ENCODE peak calls at places on chromosomes 16 and 17, in four cellular contexts. R is HL-60, X is tibial artery, U is body of pancreas. J is an unnamed sample.

GRCh38 chr16:71440669-71441347 is 1.0 kb downstream of the TLE7 start:
- DNase-seq in X (no peak), U (no peak), R (no peak), J (no peak)

GRCh38 chr16:2970563-2970962 is 1.4 kb downstream of the PAQR4 start:
- DNase-seq in R (no peak), U (no peak), X (no peak), J (no peak)

GRCh38 chr17:45306623-45307022 is 10.2 kb downstream of the MAP3K14 start:
- DNase-seq in R (no peak), U (no peak), X (no peak), J (no peak)

GRCh38 chr17:18261146-18261515 is 669 bp downstream of the MIEF2 start:
- DNase-seq in R (no peak), X (peak), U (peak), J (peak)

GRCh38 chr17:14014647-14015046 is 54.7 kb upstream of the COX10 start:
- DNase-seq in R (no peak), U (no peak), X (no peak), J (no peak)

GRCh38 chr16:65032397-65032796 is 89.5 kb downstream of the CDH11 start:
- DNase-seq in R (no peak), X (no peak), U (no peak), J (no peak)

GRCh38 chr16:74503412-74503811 is 82.1 kb upstream of the CLEC18B start:
- DNase-seq in X (no peak), U (no peak), R (no peak), J (no peak)

GRCh38 chr16:17426451-17426850 is 44.3 kb downstream of the XYLT1 start:
- DNase-seq in X (no peak), U (no peak), R (no peak), J (no peak)

GRCh38 chr17:15446036-15446435 is 21.4 kb downstream of the CDRT4 start:
- DNase-seq in U (no peak), X (no peak), R (no peak), J (no peak)

GRCh38 chr16:8751481-8752311 is 45.7 kb downstream of the TMEM186 start:
- DNase-seq in X (no peak), U (peak), R (no peak), J (no peak)

GRCh38 chr17:77516902-77517301 is 376.1 kb downstream of the SEC14L1 start:
- DNase-seq in R (no peak), X (peak), U (no peak), J (peak)

GRCh38 chr16:30377812-30378235 is 3.2 kb downstream of the MYL11 start:
- DNase-seq in U (peak), R (peak), X (peak), J (no peak)

GRCh38 chr17:12987120-12987519 is 30.7 kb downstream of the ELAC2 start:
- DNase-seq in X (no peak), R (no peak), U (no peak), J (no peak)

GRCh38 chr16:31409433-31409832 is 16.3 kb downstream of the ITGAD start:
- DNase-seq in R (no peak), U (no peak), X (no peak), J (no peak)

GRCh38 chr17:44931376-44931775 is 16.1 kb upstream of the GFAP start:
- DNase-seq in R (no peak), X (peak), U (no peak), J (no peak)

DNA sequence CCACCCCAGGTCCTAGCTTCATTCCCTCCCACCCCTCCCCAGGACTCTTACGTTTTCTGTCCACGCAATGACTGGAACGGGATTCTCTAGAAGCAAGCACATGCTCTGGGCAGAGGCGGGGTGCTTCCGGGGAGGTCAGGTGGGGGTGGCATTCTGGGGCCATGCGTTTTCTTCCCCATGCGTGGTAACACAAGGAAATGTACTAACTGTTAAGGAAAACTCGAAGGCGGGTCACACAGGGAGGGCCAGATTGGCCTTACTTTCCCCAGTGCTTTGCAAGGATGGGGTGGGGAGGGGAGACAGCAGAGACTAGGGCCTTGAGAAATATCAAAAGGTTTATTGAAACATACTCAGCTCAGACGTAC is 26.0 kb downstream of the GPRC5B start:
- DNase-seq in X (no peak), R (no peak), U (no peak), J (no peak)
- H3K27ac ChIP-seq in X (no peak), R (no peak), U (no peak), J (no peak)

GRCh38 chr17:79987890-79988162 is 47.8 kb downstream of the TBC1D16 start:
- DNase-seq in U (no peak), R (no peak), X (no peak), J (no peak)
- H3K27ac ChIP-seq in U (no peak), R (no peak), X (no peak), J (no peak)

DNA sequence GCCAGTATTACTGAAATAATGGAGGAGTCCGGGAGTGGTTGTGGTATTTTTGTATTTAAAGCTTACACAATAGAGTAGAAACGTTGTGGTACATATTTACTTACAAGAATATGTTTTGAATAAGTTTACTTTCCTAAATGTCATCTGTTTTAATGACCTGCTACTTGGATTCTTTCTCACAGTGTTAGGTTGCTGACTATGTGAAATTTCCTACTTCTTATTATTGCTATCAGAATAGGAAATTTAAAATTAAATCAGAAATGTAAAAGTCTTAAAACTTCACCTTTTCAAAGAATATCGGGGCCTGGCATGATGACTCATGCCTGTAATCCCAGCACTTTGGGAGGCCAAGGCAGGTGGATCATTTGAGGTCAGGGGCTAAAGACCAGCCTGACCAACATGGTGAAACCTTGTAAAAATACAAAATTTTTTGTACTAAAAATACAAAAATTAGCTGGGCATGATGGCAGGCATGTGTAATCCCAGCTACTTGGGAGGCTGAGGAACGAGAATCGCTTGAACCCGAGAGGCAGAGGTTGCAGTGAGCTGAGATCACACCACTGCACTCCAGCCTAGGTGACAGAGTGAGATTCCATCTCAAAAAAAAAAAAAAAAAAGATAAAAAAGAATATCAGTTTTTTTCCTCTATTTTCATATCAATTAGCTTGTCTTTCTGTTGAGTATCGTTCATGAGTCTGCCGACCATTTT is 77.8 kb downstream of the VMP1 start:
- DNase-seq in X (no peak), R (no peak), U (no peak), J (no peak)
- H3K27ac ChIP-seq in X (peak), R (peak), U (peak), J (peak)

GRCh38 chr16:16000685-16001084 is 51.3 kb downstream of the ABCC1 start:
- DNase-seq in X (no peak), R (no peak), U (no peak), J (no peak)

GRCh38 chr16:15993541-15993940 is 44.1 kb downstream of the ABCC1 start:
- DNase-seq in X (no peak), U (no peak), R (no peak), J (no peak)

GRCh38 chr16:15993128-15993527 is 43.7 kb downstream of the ABCC1 start:
- DNase-seq in R (no peak), U (no peak), X (no peak), J (no peak)

GRCh38 chr16:15993946-15994665 is 44.7 kb downstream of the ABCC1 start:
- DNase-seq in X (no peak), U (no peak), R (no peak), J (no peak)

DNA sequence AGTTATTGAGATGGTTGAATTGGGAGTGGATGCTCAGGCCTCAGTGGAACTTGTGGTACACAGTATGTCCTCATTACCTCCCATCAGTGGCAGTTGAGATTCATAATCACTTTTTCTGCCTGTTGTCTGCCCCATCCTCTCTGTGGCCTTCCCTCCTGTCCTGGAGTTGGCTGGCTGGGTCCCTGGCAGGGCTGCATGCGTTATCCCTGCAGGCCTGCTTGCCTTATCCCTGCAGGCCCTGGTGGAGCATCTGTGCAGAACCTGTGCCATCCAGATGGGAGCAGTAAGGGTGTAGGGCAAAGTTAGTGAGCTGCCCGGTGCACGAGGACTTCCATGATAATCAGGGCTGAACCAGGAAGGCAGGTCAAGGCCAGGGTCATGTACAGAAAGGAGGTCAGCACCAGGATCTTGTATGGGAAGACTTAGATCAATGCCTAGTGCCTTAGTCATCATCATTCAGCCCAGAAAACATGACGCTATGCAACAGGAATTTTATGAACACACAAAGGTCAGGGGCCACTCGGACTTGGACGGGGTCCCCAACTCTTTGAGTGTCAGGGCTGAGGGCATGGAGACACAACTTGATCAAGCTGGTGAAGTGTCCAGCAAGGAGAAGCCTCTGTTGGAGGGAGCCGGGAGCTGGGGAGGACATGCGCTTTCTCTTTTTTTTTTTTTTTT is 47.2 kb downstream of the ABCC1 start:
- DNase-seq in X (peak), R (no peak), U (peak), J (no peak)
- H3K27ac ChIP-seq in X (no peak), R (no peak), U (no peak), J (peak)

GRCh38 chr16:4290236-4290830 is 17.5 kb upstream of the TFAP4 start:
- DNase-seq in X (no peak), U (no peak), R (peak), J (no peak)

GRCh38 chr16:4297480-4297879 is 18.4 kb upstream of the GLIS2 start:
- DNase-seq in R (no peak), X (no peak), U (no peak), J (no peak)

GRCh38 chr16:4293181-4293716 is 20.4 kb upstream of the TFAP4 start:
- DNase-seq in U (no peak), R (no peak), X (no peak), J (no peak)

GRCh38 chr16:4291699-4292098 is 18.9 kb upstream of the TFAP4 start:
- DNase-seq in X (no peak), R (no peak), U (no peak), J (no peak)

DNA sequence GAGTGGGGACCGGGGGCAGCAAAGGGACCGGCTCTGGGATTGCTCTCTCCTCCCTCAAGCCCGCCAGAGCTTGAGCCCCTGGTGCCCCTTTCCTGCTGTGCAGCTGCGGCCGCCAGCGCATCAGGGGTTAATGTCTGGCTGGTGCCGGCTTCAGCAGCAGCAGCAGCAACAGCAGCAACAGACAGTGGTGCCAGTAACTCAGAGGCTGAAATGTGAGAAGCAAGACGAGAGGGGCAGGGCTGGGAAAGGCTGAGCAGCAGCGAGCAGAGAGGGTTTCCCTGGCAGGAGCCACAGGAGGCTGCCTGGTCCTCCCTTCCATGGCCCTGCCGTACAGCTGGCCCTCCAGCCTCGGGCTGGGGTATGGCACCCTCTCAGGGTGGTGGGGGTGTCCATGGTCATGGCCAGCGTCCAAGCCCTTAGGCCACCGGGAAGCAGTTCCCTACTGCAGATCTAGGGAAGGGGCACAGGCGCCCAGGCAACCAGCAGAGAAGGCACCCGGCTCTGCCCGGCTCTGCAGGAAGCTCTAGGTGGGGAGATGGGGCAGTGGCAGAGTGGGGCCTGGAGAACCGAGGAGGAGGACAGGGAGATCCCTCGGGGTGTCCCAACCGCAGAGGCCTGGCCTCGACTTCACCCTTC is 21.1 kb upstream of the TFAP4 start:
- DNase-seq in X (peak), U (peak), R (no peak), J (no peak)
- H3K27ac ChIP-seq in X (peak), U (no peak), R (no peak), J (peak)

DNA sequence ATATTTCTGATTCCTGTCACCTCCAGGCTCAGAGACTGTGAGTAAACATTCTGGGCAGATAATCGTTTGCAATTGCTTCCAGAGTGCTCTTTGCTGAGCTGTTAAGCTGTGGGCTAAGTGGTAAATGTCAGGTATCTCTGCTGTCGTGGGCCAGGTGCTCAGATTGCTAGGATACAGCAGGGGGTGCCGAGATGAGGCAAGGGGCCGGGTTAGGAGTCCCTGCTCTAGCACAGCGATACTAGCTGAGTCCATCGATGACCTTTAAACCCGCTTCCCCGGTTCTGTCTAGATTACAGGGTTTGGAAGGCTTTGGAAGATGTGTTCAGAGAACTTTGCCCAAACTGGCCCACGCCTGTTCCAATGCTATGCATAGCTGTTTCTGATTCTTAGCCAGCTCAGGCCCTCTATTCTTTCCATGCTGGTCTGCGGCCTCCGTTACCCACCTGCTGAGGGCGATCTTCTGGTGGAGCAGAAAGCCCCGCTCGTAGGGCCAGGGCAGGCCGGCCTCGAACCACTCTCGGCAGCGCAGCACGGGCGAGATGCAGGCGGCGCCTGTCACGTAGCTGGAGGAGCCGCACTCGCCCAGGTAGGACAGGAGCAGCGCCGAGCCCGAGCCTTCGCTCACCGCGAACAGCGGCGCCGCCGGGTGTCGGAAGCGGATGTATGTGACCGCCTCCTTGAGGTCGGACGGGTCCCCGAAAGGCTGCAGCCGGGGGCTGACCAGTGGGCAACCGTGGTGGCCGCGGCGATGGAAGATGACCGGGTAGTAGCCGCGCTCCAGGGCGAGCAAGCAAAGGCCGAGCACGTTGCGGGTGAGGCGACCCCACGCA is 979 bp downstream of the ABHD15 start:
- DNase-seq in R (peak), X (no peak), U (peak), J (peak)
- H3K27ac ChIP-seq in R (peak), X (peak), U (peak), J (peak)

GRCh38 chr16:85372627-85373372 is 240.3 kb upstream of the GSE1 start:
- DNase-seq in X (peak), U (peak), R (peak), J (no peak)
- H3K27ac ChIP-seq in X (peak), U (no peak), R (no peak), J (peak)